ENCODE peak calls at places on chromosomes 3 and 15, in five cellular contexts. D, J, T, W and B are unnamed samples.

GRCh38 chr15:95556225-95556624 is 774.3 kb upstream of the NR2F2 start:
- DNase-seq in T (no peak), J (no peak), D (no peak), W (no peak), B (no peak)

GRCh38 chr3:35071768-35072167 is 567.6 kb upstream of the ARPP21 start:
- DNase-seq in T (no peak), W (no peak), J (no peak), D (no peak), B (no peak)

GRCh38 chr3:8840556-8840955 is 71.1 kb upstream of the OXTR start:
- DNase-seq in W (no peak), T (no peak), D (no peak), J (no peak), B (no peak)

GRCh38 chr15:45555914-45556608 is 31.1 kb upstream of the BLOC1S6 start:
- DNase-seq in D (no peak), W (peak; percentile 21), T (no peak), J (no peak), B (no peak)

GRCh38 chr15:78675617-78676360 is 34.8 kb upstream of the CHRNB4 start:
- DNase-seq in J (no peak), W (no peak), D (no peak), T (no peak), B (no peak)

GRCh38 chr3:156258301-156258700 is 137.9 kb downstream of the KCNAB1 start:
- DNase-seq in D (no peak), T (no peak), J (no peak), W (no peak), B (no peak)

GRCh38 chr3:17581421-17582080 is 160.9 kb downstream of the TBC1D5 start:
- DNase-seq in D (no peak), T (no peak), W (no peak), J (no peak), B (no peak)

GRCh38 chr3:123367467-123368154 is 81.3 kb downstream of the ADCY5 start:
- DNase-seq in D (no peak), W (no peak), T (no peak), J (no peak), B (no peak)

GRCh38 chr15:69092159-69092558 is 68.3 kb upstream of the GLCE start:
- DNase-seq in T (no peak), W (no peak), D (no peak), J (no peak), B (no peak)

GRCh38 chr15:63157891-63158431 is 684 bp upstream of the RPS27L start:
- DNase-seq in T (no peak), W (peak; percentile 31), D (peak; percentile 14), J (no peak), B (peak; percentile 46)

GRCh38 chr3:84960581-84960980 is 1.8 kb downstream of the CADM2 start:
- DNase-seq in J (no peak), D (no peak), T (no peak), W (no peak), B (no peak)